ENCODE peak calls at places on chromosomes 16 and 17, in four cellular contexts. Y, S, G and Z are unnamed samples.

GRCh38 chr16:73125860-73126259 is 77.9 kb upstream of the ZFHX3 start:
- DNase-seq in Y (no peak), G (peak), S (peak), Z (no peak)

GRCh38 chr16:28925386-28926228 is 569 bp upstream of the RABEP2 start:
- DNase-seq in S (peak), Y (peak), G (peak), Z (peak)

GRCh38 chr17:82881900-82882714 is 42.3 kb upstream of the ZNF750 start:
- DNase-seq in S (no peak), Y (peak), G (no peak), Z (no peak)

GRCh38 chr17:72297326-72298115 is 176.7 kb downstream of the SOX9 start:
- DNase-seq in S (peak), G (no peak), Y (no peak), Z (no peak)

GRCh38 chr17:40568074-40568836 is 3.0 kb upstream of the CCR7 start:
- DNase-seq in Y (no peak), G (no peak), S (no peak), Z (peak)

GRCh38 chr16:53433930-53434435 is 288 bp upstream of the RBL2 start:
- DNase-seq in S (peak), G (peak), Y (no peak), Z (no peak)

GRCh38 chr16:67238278-67238575 is 9.1 kb downstream of the FHOD1 start:
- DNase-seq in Y (no peak), G (no peak), S (no peak), Z (no peak)

GRCh38 chr16:58678269-58678668 is 6.3 kb downstream of the SLC38A7 start:
- DNase-seq in Y (no peak), S (no peak), G (no peak), Z (no peak)

GRCh38 chr17:75349589-75349988 is 55.9 kb downstream of the GRB2 start:
- DNase-seq in G (no peak), Y (no peak), S (no peak), Z (no peak)

GRCh38 chr17:75094871-75095399 is 7.2 kb downstream of the SLC16A5 start:
- DNase-seq in S (no peak), Y (no peak), G (no peak), Z (no peak)

GRCh38 chr16:85220125-85220839 is 108.0 kb upstream of the CIBAR2 start:
- DNase-seq in Y (peak), S (peak), G (peak), Z (no peak)

GRCh38 chr17:43467981-43468541 is 15.7 kb upstream of the DHX8 start:
- DNase-seq in G (peak), S (peak), Y (no peak), Z (no peak)

GRCh38 chr17:12627776-12628491 is 37.8 kb upstream of the MYOCD start:
- DNase-seq in S (peak), Y (no peak), G (no peak), Z (no peak)

GRCh38 chr16:27700596-27700995 is 150.7 kb downstream of the KATNIP start:
- DNase-seq in G (no peak), S (no peak), Y (no peak), Z (no peak)

GRCh38 chr16:85279874-85280545 is 167.7 kb upstream of the CIBAR2 start:
- DNase-seq in S (no peak), Y (peak), G (no peak), Z (no peak)

GRCh38 chr16:65808735-65809134 is 557.8 kb upstream of the CDH5 start:
- DNase-seq in G (no peak), Y (no peak), S (no peak), Z (no peak)
- TF ChIP-seq CTCF in G (no peak), Y (no peak), S (no peak), Z (no peak)

GRCh38 chr16:50381679-50382440 is 13.1 kb upstream of the BRD7 start:
- DNase-seq in Y (no peak), G (no peak), S (no peak), Z (peak)
- TF ChIP-seq CTCF in Y (no peak), G (no peak), S (peak), Z (no peak)

GRCh38 chr17:38404174-38404943 is 23.9 kb upstream of the ARHGAP23 start:
- DNase-seq in Y (no peak), S (no peak), G (no peak), Z (no peak)

GRCh38 chr17:38400286-38400685 is 28.0 kb upstream of the ARHGAP23 start:
- DNase-seq in G (no peak), Y (no peak), S (no peak), Z (no peak)

GRCh38 chr17:38403491-38403890 is 24.8 kb upstream of the ARHGAP23 start:
- DNase-seq in G (no peak), Y (no peak), S (no peak), Z (no peak)

GRCh38 chr17:38401459-38401858 is 26.8 kb upstream of the ARHGAP23 start:
- DNase-seq in S (no peak), G (no peak), Y (no peak), Z (no peak)

DNA sequence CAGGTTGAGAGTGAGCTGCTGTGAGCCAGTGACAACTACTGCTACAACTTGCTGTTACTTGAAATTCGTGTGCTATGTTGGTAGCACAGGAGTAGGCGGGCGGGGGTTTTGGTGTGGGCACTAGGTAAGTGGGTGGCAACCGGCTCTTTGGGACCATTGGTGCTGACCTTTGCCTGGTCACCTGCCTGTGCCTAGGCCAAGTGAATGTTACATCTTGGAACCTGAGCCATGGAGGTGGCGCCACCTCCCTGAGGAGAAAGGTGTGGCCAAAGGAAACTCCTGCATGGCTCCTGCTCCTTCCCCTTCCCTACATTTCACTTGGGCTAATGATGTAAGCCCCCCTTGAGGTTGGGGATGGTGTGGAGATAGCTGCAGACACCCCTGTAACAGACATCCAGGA is 25.4 kb upstream of the ARHGAP23 start:
- DNase-seq in Y (no peak), S (no peak), G (no peak), Z (no peak)
- TF ChIP-seq CTCF in Y (no peak), S (peak), G (no peak), Z (no peak)

GRCh38 chr17:1767358-1767757 is 5.5 kb downstream of the SERPINF1 start:
- DNase-seq in Y (no peak), S (no peak), G (no peak), Z (no peak)
- TF ChIP-seq CTCF in Y (no peak), S (peak), G (no peak), Z (no peak)

DNA sequence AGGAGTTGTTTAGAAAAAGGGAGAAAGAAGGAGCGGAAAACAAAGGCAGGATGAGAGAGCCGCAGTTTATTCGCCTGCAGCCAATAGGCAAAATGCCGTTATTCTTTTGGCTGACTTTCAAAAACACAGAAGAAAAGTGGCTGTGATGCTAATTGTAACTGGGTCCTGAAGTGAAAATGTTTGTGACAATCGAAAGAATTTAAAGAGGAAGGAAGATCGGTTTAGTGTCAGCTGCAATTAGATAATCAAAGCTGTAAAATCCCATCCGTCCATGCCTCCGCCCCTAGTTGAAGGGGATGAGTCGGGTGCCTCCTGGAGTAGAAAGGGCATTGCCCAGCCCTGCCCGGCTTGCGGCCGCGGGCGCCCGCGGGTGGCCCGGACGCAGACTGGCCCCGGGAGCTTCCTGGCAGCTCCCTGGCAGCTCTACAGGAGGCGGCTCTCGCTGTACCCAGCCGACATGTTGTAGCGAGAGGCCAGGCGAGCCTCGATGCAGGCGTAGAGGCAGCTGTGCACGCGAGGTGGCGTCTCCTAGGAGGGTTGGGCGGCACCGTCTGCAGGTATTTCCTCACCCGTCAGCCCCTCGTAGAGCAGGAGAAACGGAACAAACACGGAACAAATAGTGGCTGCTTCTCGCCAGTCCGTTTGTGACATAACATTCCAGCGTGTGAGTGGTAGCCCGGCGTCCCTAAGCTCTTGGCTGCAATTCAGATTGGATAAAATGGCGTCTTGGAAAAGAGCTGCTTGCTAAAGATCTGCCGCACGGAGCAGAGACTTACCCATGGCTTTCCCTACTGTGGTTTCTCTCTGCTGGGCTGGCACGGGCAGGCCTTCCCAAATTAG is 82.3 kb downstream of the TNRC6C start:
- DNase-seq in G (no peak), S (peak), Y (peak), Z (peak)
- TF ChIP-seq CTCF in G (peak), S (no peak), Y (no peak), Z (no peak)

GRCh38 chr17:1519678-1520077 is 3.3 kb upstream of the INPP5K start:
- DNase-seq in G (no peak), Y (no peak), S (no peak), Z (no peak)

GRCh38 chr17:1516403-1517161 is at the start of gene INPP5K:
- DNase-seq in G (peak), S (peak), Y (peak), Z (peak)

GRCh38 chr17:1518410-1518809 is 2.0 kb upstream of the INPP5K start:
- DNase-seq in S (no peak), G (no peak), Y (no peak), Z (no peak)

GRCh38 chr17:1512351-1512750 is 4.1 kb downstream of the INPP5K start:
- DNase-seq in S (no peak), G (no peak), Y (no peak), Z (no peak)

GRCh38 chr17:1515640-1516402 is 591 bp downstream of the INPP5K start:
- DNase-seq in G (peak), Y (peak), S (peak), Z (peak)
- TF ChIP-seq CTCF in G (peak), Y (peak), S (peak), Z (peak)

GRCh38 chr17:76458580-76459490 is 5.9 kb upstream of the UBE2O start:
- DNase-seq in Y (peak), S (peak), G (no peak), Z (no peak)
- TF ChIP-seq CTCF in Y (peak), S (peak), G (peak), Z (no peak)

GRCh38 chr17:5373112-5373511 is 46.4 kb downstream of the NUP88 start:
- DNase-seq in Y (no peak), S (no peak), G (no peak), Z (no peak)
- TF ChIP-seq CTCF in Y (no peak), S (no peak), G (no peak), Z (no peak)